ENCODE peak calls at places on chromosome 2, in five cellular contexts. One of them, this sample, is unnamed.

GRCh38 chr2:98460573-98461560 is 16.2 kb downstream of the INPP4A start:
- DNase-seq in SW480: no peak
- DNase-seq in activated T-cell treated with anti-CD3 and anti-CD28 coated beads, Interleukin-2, amount 50 U/mL, for 1 hour: peak; percentile 64
- DNase-seq in hepatic stellate cell: no peak
- DNase-seq in CD8-positive, alpha-beta T cell: no peak
- DNase-seq in this sample: peak; percentile 49

GRCh38 chr2:187924293-187924692 is 367.4 kb upstream of the GULP1 start:
- DNase-seq in hepatic stellate cell: no peak
- DNase-seq in activated T-cell treated with anti-CD3 and anti-CD28 coated beads, Interleukin-2, amount 50 U/mL, for 1 hour: no peak
- DNase-seq in SW480: no peak
- DNase-seq in CD8-positive, alpha-beta T cell: no peak
- DNase-seq in this sample: no peak

GRCh38 chr2:20169796-20170467 is 55.0 kb downstream of the SDC1 start:
- DNase-seq in hepatic stellate cell: no peak
- DNase-seq in SW480: no peak
- DNase-seq in activated T-cell treated with anti-CD3 and anti-CD28 coated beads, Interleukin-2, amount 50 U/mL, for 1 hour: no peak
- DNase-seq in CD8-positive, alpha-beta T cell: no peak
- DNase-seq in this sample: no peak

GRCh38 chr2:98473995-98474780 is 29.5 kb downstream of the INPP4A start:
- DNase-seq in CD8-positive, alpha-beta T cell: no peak
- DNase-seq in activated T-cell treated with anti-CD3 and anti-CD28 coated beads, Interleukin-2, amount 50 U/mL, for 1 hour: peak; percentile 16
- DNase-seq in SW480: no peak
- DNase-seq in hepatic stellate cell: no peak
- DNase-seq in this sample: no peak

GRCh38 chr2:240398711-240399267 is 36.7 kb upstream of the GPC1 start:
- DNase-seq in SW480: no peak
- DNase-seq in CD8-positive, alpha-beta T cell: no peak
- DNase-seq in activated T-cell treated with anti-CD3 and anti-CD28 coated beads, Interleukin-2, amount 50 U/mL, for 1 hour: no peak
- DNase-seq in hepatic stellate cell: no peak
- DNase-seq in this sample: no peak

GRCh38 chr2:195382186-195382585 is 274.8 kb upstream of the SLC39A10 start:
- DNase-seq in hepatic stellate cell: no peak
- DNase-seq in SW480: no peak
- DNase-seq in CD8-positive, alpha-beta T cell: peak; percentile 9
- DNase-seq in activated T-cell treated with anti-CD3 and anti-CD28 coated beads, Interleukin-2, amount 50 U/mL, for 1 hour: peak; percentile 23
- DNase-seq in this sample: no peak

GRCh38 chr2:173159794-173160463 is 84.3 kb downstream of the MAP3K20 start:
- DNase-seq in SW480: no peak
- DNase-seq in activated T-cell treated with anti-CD3 and anti-CD28 coated beads, Interleukin-2, amount 50 U/mL, for 1 hour: no peak
- DNase-seq in hepatic stellate cell: peak; percentile 75
- DNase-seq in CD8-positive, alpha-beta T cell: no peak
- DNase-seq in this sample: no peak

GRCh38 chr2:127968610-127969339 is 59.1 kb downstream of the SAP130 start:
- DNase-seq in hepatic stellate cell: no peak
- DNase-seq in activated T-cell treated with anti-CD3 and anti-CD28 coated beads, Interleukin-2, amount 50 U/mL, for 1 hour: no peak
- DNase-seq in CD8-positive, alpha-beta T cell: no peak
- DNase-seq in SW480: no peak
- DNase-seq in this sample: no peak

GRCh38 chr2:217016829-217017228 is 157.0 kb upstream of the TNP1 start:
- DNase-seq in activated T-cell treated with anti-CD3 and anti-CD28 coated beads, Interleukin-2, amount 50 U/mL, for 1 hour: no peak
- DNase-seq in CD8-positive, alpha-beta T cell: no peak
- DNase-seq in hepatic stellate cell: no peak
- DNase-seq in SW480: no peak
- DNase-seq in this sample: no peak

GRCh38 chr2:111679202-111679601 is 204.8 kb downstream of the ANAPC1 start:
- DNase-seq in hepatic stellate cell: no peak
- DNase-seq in CD8-positive, alpha-beta T cell: no peak
- DNase-seq in activated T-cell treated with anti-CD3 and anti-CD28 coated beads, Interleukin-2, amount 50 U/mL, for 1 hour: no peak
- DNase-seq in SW480: no peak
- DNase-seq in this sample: peak; percentile 33

GRCh38 chr2:72931280-72931910 is 14.1 kb downstream of the EMX1 start:
- DNase-seq in activated T-cell treated with anti-CD3 and anti-CD28 coated beads, Interleukin-2, amount 50 U/mL, for 1 hour: no peak
- DNase-seq in SW480: no peak
- DNase-seq in CD8-positive, alpha-beta T cell: no peak
- DNase-seq in hepatic stellate cell: peak; percentile 55
- DNase-seq in this sample: no peak

GRCh38 chr2:128781888-128782385 is 463.3 kb upstream of the HS6ST1 start:
- DNase-seq in SW480: no peak
- DNase-seq in activated T-cell treated with anti-CD3 and anti-CD28 coated beads, Interleukin-2, amount 50 U/mL, for 1 hour: no peak
- DNase-seq in hepatic stellate cell: no peak
- DNase-seq in CD8-positive, alpha-beta T cell: no peak
- DNase-seq in this sample: no peak

GRCh38 chr2:177391822-177392372 is 676 bp upstream of the AGPS start:
- DNase-seq in hepatic stellate cell: no peak
- DNase-seq in CD8-positive, alpha-beta T cell: no peak
- DNase-seq in SW480: no peak
- DNase-seq in activated T-cell treated with anti-CD3 and anti-CD28 coated beads, Interleukin-2, amount 50 U/mL, for 1 hour: no peak
- DNase-seq in this sample: no peak

GRCh38 chr2:101047774-101048173 is 45.7 kb downstream of the RPL31 start:
- DNase-seq in hepatic stellate cell: no peak
- DNase-seq in activated T-cell treated with anti-CD3 and anti-CD28 coated beads, Interleukin-2, amount 50 U/mL, for 1 hour: no peak
- DNase-seq in SW480: no peak
- DNase-seq in CD8-positive, alpha-beta T cell: no peak
- DNase-seq in this sample: no peak

GRCh38 chr2:236408090-236408489 is 143.9 kb upstream of the ASB18 start:
- DNase-seq in hepatic stellate cell: no peak
- DNase-seq in CD8-positive, alpha-beta T cell: no peak
- DNase-seq in SW480: no peak
- DNase-seq in activated T-cell treated with anti-CD3 and anti-CD28 coated beads, Interleukin-2, amount 50 U/mL, for 1 hour: no peak
- DNase-seq in this sample: no peak

GRCh38 chr2:38026846-38027245 is 49.1 kb downstream of the CYP1B1 start:
- DNase-seq in activated T-cell treated with anti-CD3 and anti-CD28 coated beads, Interleukin-2, amount 50 U/mL, for 1 hour: no peak
- DNase-seq in SW480: no peak
- DNase-seq in CD8-positive, alpha-beta T cell: no peak
- DNase-seq in hepatic stellate cell: no peak
- DNase-seq in this sample: no peak

GRCh38 chr2:30931841-30932407 is 124.7 kb upstream of the CAPN13 start:
- DNase-seq in SW480: no peak
- DNase-seq in hepatic stellate cell: no peak
- DNase-seq in CD8-positive, alpha-beta T cell: no peak
- DNase-seq in activated T-cell treated with anti-CD3 and anti-CD28 coated beads, Interleukin-2, amount 50 U/mL, for 1 hour: no peak
- DNase-seq in this sample: no peak

GRCh38 chr2:167264380-167264779 is 376.1 kb downstream of the XIRP2 start:
- DNase-seq in activated T-cell treated with anti-CD3 and anti-CD28 coated beads, Interleukin-2, amount 50 U/mL, for 1 hour: no peak
- DNase-seq in CD8-positive, alpha-beta T cell: no peak
- DNase-seq in SW480: peak; percentile 18
- DNase-seq in hepatic stellate cell: no peak
- DNase-seq in this sample: no peak

GRCh38 chr2:154158101-154158500 is 286.4 kb downstream of the GALNT13 start:
- DNase-seq in activated T-cell treated with anti-CD3 and anti-CD28 coated beads, Interleukin-2, amount 50 U/mL, for 1 hour: no peak
- DNase-seq in CD8-positive, alpha-beta T cell: no peak
- DNase-seq in hepatic stellate cell: no peak
- DNase-seq in SW480: no peak
- DNase-seq in this sample: no peak

GRCh38 chr2:49677227-49677626 is 522.9 kb upstream of the FSHR start:
- DNase-seq in hepatic stellate cell: no peak
- DNase-seq in CD8-positive, alpha-beta T cell: no peak
- DNase-seq in activated T-cell treated with anti-CD3 and anti-CD28 coated beads, Interleukin-2, amount 50 U/mL, for 1 hour: no peak
- DNase-seq in SW480: no peak
- DNase-seq in this sample: no peak

GRCh38 chr2:3377279-3377611 is 373 bp downstream of the EIPR1 start:
- DNase-seq in activated T-cell treated with anti-CD3 and anti-CD28 coated beads, Interleukin-2, amount 50 U/mL, for 1 hour: no peak
- DNase-seq in SW480: peak; percentile 49
- DNase-seq in hepatic stellate cell: peak; percentile 67
- DNase-seq in CD8-positive, alpha-beta T cell: no peak
- DNase-seq in this sample: peak; percentile 35

GRCh38 chr2:54271843-54272600 is 16.0 kb upstream of the TSPYL6 start:
- DNase-seq in hepatic stellate cell: no peak
- DNase-seq in activated T-cell treated with anti-CD3 and anti-CD28 coated beads, Interleukin-2, amount 50 U/mL, for 1 hour: no peak
- DNase-seq in CD8-positive, alpha-beta T cell: no peak
- DNase-seq in SW480: no peak
- DNase-seq in this sample: no peak

GRCh38 chr2:74548285-74548918 is 5.3 kb downstream of the LOXL3 start:
- DNase-seq in CD8-positive, alpha-beta T cell: no peak
- DNase-seq in SW480: peak; percentile 42
- DNase-seq in hepatic stellate cell: no peak
- DNase-seq in activated T-cell treated with anti-CD3 and anti-CD28 coated beads, Interleukin-2, amount 50 U/mL, for 1 hour: no peak
- DNase-seq in this sample: no peak

GRCh38 chr2:39338502-39338901 is 94.7 kb upstream of the CDKL4 start:
- DNase-seq in activated T-cell treated with anti-CD3 and anti-CD28 coated beads, Interleukin-2, amount 50 U/mL, for 1 hour: no peak
- DNase-seq in SW480: no peak
- DNase-seq in CD8-positive, alpha-beta T cell: no peak
- DNase-seq in hepatic stellate cell: no peak
- DNase-seq in this sample: no peak

GRCh38 chr2:17877811-17878221 is 651 bp upstream of the KCNS3 start:
- DNase-seq in CD8-positive, alpha-beta T cell: no peak
- DNase-seq in activated T-cell treated with anti-CD3 and anti-CD28 coated beads, Interleukin-2, amount 50 U/mL, for 1 hour: no peak
- DNase-seq in SW480: no peak
- DNase-seq in hepatic stellate cell: peak; percentile 39
- DNase-seq in this sample: no peak

GRCh38 chr2:45668509-45668908 is 17.0 kb downstream of the PRKCE start:
- DNase-seq in hepatic stellate cell: no peak
- DNase-seq in CD8-positive, alpha-beta T cell: no peak
- DNase-seq in activated T-cell treated with anti-CD3 and anti-CD28 coated beads, Interleukin-2, amount 50 U/mL, for 1 hour: no peak
- DNase-seq in SW480: no peak
- DNase-seq in this sample: no peak

This sample was measured in NK-92 treated with Interleukin-12 subunit alpha and Interleukin-12 subunit beta, amount 100 ng/mL, for 24 hours.